ENCODE peak calls at places on chromosomes 7 and 10, in six cellular contexts. T, K, C, B, M and F are unnamed samples.

GRCh38 chr7:31948041-31948440 is 122.2 kb downstream of the PDE1C start:
- DNase-seq in T (peak), K (peak), C (peak), B (no peak), M (no peak), F (no peak)

GRCh38 chr10:72831696-72832355 is 61.7 kb upstream of the OIT3 start:
- DNase-seq in T (no peak), K (no peak), C (no peak), B (no peak), M (no peak), F (no peak)

GRCh38 chr10:86969421-86970041 is 1.2 kb downstream of the ADIRF start:
- DNase-seq in T (no peak), K (peak), C (no peak), B (no peak), M (peak), F (peak)

GRCh38 chr7:148953676-148954075 is 69.6 kb upstream of the EZH2 start:
- DNase-seq in T (no peak), K (no peak), C (no peak), B (no peak), M (no peak), F (no peak)

GRCh38 chr7:525740-526139 is 6.1 kb upstream of the PDGFA start:
- DNase-seq in T (no peak), K (no peak), C (no peak), B (no peak), M (no peak), F (no peak)

GRCh38 chr7:158740013-158740656 is 35.5 kb upstream of the NCAPG2 start:
- DNase-seq in T (peak), K (peak), C (peak), B (peak), M (no peak), F (no peak)

GRCh38 chr10:116796910-116797513 is 52.3 kb upstream of the ENO4 start:
- DNase-seq in T (peak), K (peak), C (peak), B (peak), M (peak), F (peak)

GRCh38 chr7:94205529-94205928 is 189.2 kb upstream of the COL1A2 start:
- DNase-seq in T (no peak), K (no peak), C (no peak), B (no peak), M (no peak), F (no peak)

GRCh38 chr10:98323221-98324164 is 55.5 kb upstream of the LOXL4 start:
- DNase-seq in T (peak), K (peak), C (peak), B (peak), M (no peak), F (no peak)

GRCh38 chr10:4136121-4136520 is 351.1 kb upstream of the KLF6 start:
- DNase-seq in T (no peak), K (no peak), C (no peak), B (no peak), M (no peak), F (no peak)

GRCh38 chr10:114291076-114291475 is 52.0 kb downstream of the VWA2 start:
- DNase-seq in T (no peak), K (no peak), C (no peak), B (no peak), M (no peak), F (no peak)

GRCh38 chr10:54985732-54986131 is 184.7 kb upstream of the PCDH15 start:
- DNase-seq in T (no peak), K (no peak), C (peak), B (no peak), M (no peak), F (peak)

GRCh38 chr7:158695056-158695455 is 9.5 kb downstream of the NCAPG2 start:
- DNase-seq in T (no peak), K (no peak), C (no peak), B (no peak), M (no peak), F (no peak)

GRCh38 chr10:110273474-110273873 is 31.2 kb downstream of the SMNDC1 start:
- DNase-seq in T (peak), K (peak), C (peak), B (no peak), M (no peak), F (no peak)

GRCh38 chr10:17865351-17865750 is 56.2 kb downstream of the MRC1 start:
- DNase-seq in T (no peak), K (no peak), C (no peak), B (no peak), M (peak), F (no peak)

GRCh38 chr10:44860811-44861751 is 50.1 kb upstream of the TMEM72 start:
- DNase-seq in T (peak), K (peak), C (peak), B (peak), M (peak), F (peak)

GRCh38 chr10:3926675-3927525 is 141.9 kb upstream of the KLF6 start:
- DNase-seq in T (peak), K (no peak), C (peak), B (no peak), M (no peak), F (no peak)

GRCh38 chr10:33542747-33543505 is 208.5 kb upstream of the NRP1 start:
- DNase-seq in T (no peak), K (peak), C (peak), B (no peak), M (no peak), F (no peak)

GRCh38 chr10:4081691-4082111 is 296.7 kb upstream of the KLF6 start:
- DNase-seq in T (no peak), K (peak), C (peak), B (no peak), M (no peak), F (no peak)

GRCh38 chr10:61975107-61975932 is 73.8 kb downstream of the ARID5B start:
- DNase-seq in T (peak), K (peak), C (peak), B (peak), M (no peak), F (no peak)

GRCh38 chr10:17227367-17228080 is 517 bp upstream of the VIM start:
- DNase-seq in T (no peak), K (peak), C (no peak), B (no peak), M (no peak), F (no peak)

GRCh38 chr10:15419279-15419874 is 48.3 kb upstream of the FAM171A1 start:
- DNase-seq in T (no peak), K (peak), C (peak), B (no peak), M (peak), F (peak)

GRCh38 chr10:51843966-51844365 is 144.6 kb upstream of the CSTF2T start:
- DNase-seq in T (no peak), K (no peak), C (no peak), B (no peak), M (no peak), F (no peak)

GRCh38 chr7:152050547-152050971 is 25.1 kb downstream of the GALNT11 start:
- DNase-seq in T (no peak), K (no peak), C (peak), B (no peak), M (no peak), F (no peak)

GRCh38 chr10:102819054-102819453 is 18.2 kb downstream of the CYP17A1 start:
- DNase-seq in T (no peak), K (no peak), C (no peak), B (no peak), M (no peak), F (no peak)

GRCh38 chr10:71854031-71854430 is 3.0 kb upstream of the PSAP start:
- DNase-seq in T (no peak), K (peak), C (peak), B (no peak), M (no peak), F (no peak)

GRCh38 chr7:120981888-120982615 is 6.5 kb upstream of the CPED1 start:
- DNase-seq in T (peak), K (peak), C (peak), B (no peak), M (no peak), F (peak)

GRCh38 chr10:78960316-78960800 is 108.4 kb upstream of the ZMIZ1 start:
- DNase-seq in T (peak), K (peak), C (peak), B (peak), M (no peak), F (no peak)

GRCh38 chr7:27179503-27180430 is 5.3 kb downstream of the HOXA11 start:
- DNase-seq in T (no peak), K (peak), C (no peak), B (no peak), M (peak), F (peak)

GRCh38 chr7:100247152-100247757 is 27.5 kb downstream of the PVRIG start:
- DNase-seq in T (peak), K (peak), C (peak), B (peak), M (peak), F (peak)

GRCh38 chr10:101014230-101014884 is 14.7 kb downstream of the LZTS2 start:
- DNase-seq in T (no peak), K (peak), C (no peak), B (no peak), M (peak), F (peak)

GRCh38 chr10:7950981-7951847 is 103.3 kb upstream of the GATA3 start:
- DNase-seq in T (no peak), K (peak), C (peak), B (no peak), M (no peak), F (no peak)

GRCh38 chr7:44449531-44449930 is 40.9 kb downstream of the NUDCD3 start:
- DNase-seq in T (no peak), K (peak), C (no peak), B (no peak), M (no peak), F (no peak)
- H3K4me3 ChIP-seq in T (no peak), K (no peak), C (no peak), B (no peak), M (no peak), F (no peak)

GRCh38 chr10:5581670-5582566 is 57.2 kb downstream of the CALML3 start:
- DNase-seq in T (no peak), K (no peak), C (no peak), B (no peak), M (no peak), F (no peak)
- H3K4me3 ChIP-seq in T (no peak), K (no peak), C (no peak), B (no peak), M (no peak), F (no peak)

DNA sequence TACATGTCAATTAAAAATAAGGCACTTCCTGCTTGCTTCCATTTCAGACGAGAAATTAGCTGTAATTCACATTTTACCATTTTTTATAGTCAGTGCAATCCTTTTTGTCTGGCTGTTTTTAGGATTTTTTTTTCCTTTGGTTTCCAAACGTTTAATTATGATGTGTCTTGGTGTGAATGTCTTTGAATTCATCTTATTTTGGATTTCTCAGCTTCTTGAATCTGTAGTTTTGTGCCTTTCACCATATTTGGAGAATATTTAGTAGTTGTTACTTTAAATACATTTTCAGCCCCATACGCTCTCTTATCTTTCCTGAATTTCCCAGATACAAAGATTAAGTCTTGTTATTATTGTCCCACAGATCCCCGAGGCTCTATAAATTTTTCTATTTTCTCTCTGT is 2.4 kb upstream of the SCART1 start:
- DNase-seq in T (no peak), K (no peak), C (no peak), B (no peak), M (no peak), F (no peak)
- H3K4me3 ChIP-seq in T (no peak), K (no peak), C (no peak), B (no peak), M (no peak), F (no peak)

GRCh38 chr7:130708001-130708400 is 21.7 kb upstream of the TSGA13 start:
- DNase-seq in T (no peak), K (no peak), C (no peak), B (no peak), M (no peak), F (no peak)
- H3K4me3 ChIP-seq in T (no peak), K (no peak), C (no peak), B (no peak), M (no peak), F (no peak)

GRCh38 chr10:22552888-22553378 is 161.4 kb downstream of the PIP4K2A start:
- DNase-seq in T (no peak), K (peak), C (peak), B (no peak), M (no peak), F (no peak)

GRCh38 chr10:22553452-22553995 is 160.9 kb downstream of the PIP4K2A start:
- DNase-seq in T (no peak), K (no peak), C (no peak), B (no peak), M (no peak), F (no peak)

GRCh38 chr10:22551966-22552365 is 162.4 kb downstream of the PIP4K2A start:
- DNase-seq in T (no peak), K (no peak), C (no peak), B (no peak), M (no peak), F (no peak)

GRCh38 chr10:22556774-22557173 is 157.6 kb downstream of the PIP4K2A start:
- DNase-seq in T (no peak), K (no peak), C (no peak), B (no peak), M (no peak), F (no peak)

GRCh38 chr10:22554481-22555182 is 159.7 kb downstream of the PIP4K2A start:
- DNase-seq in T (no peak), K (peak), C (peak), B (no peak), M (no peak), F (no peak)
- H3K4me3 ChIP-seq in T (no peak), K (peak), C (peak), B (no peak), M (no peak), F (no peak)